ENCODE peak calls at places on chromosomes 13 and 19, in five cellular contexts. H, Q, P, Z and T are unnamed samples.

GRCh38 chr13:51636349-51636890 is 52.2 kb downstream of the WDFY2 start:
- DNase-seq in Q (no peak), H (no peak), Z (no peak), P (no peak), T (no peak)

GRCh38 chr19:42191855-42192254 is 25.6 kb downstream of the DEDD2 start:
- DNase-seq in Q (peak), Z (peak), P (no peak), H (peak), T (peak)

GRCh38 chr19:4717191-4717965 is 6.3 kb downstream of the DPP9 start:
- DNase-seq in P (no peak), H (no peak), Q (no peak), Z (no peak), T (no peak)

GRCh38 chr13:25753976-25754375 is 297.8 kb downstream of the SHISA2 start:
- DNase-seq in H (no peak), P (no peak), Q (no peak), Z (no peak), T (no peak)

GRCh38 chr19:14089662-14090508 is 666 bp downstream of the SAMD1 start:
- DNase-seq in Q (peak), P (no peak), H (no peak), Z (no peak), T (no peak)

GRCh38 chr19:23273022-23273593 is 22.9 kb upstream of the ZNF724 start:
- DNase-seq in Z (no peak), H (no peak), P (no peak), Q (no peak), T (no peak)

GRCh38 chr19:32580353-32580900 is 563 bp upstream of the PDCD5 start:
- DNase-seq in Q (no peak), Z (no peak), H (no peak), P (no peak), T (no peak)

GRCh38 chr19:37077615-37077928 is 661 bp upstream of the ZNF420 start:
- DNase-seq in Z (no peak), H (no peak), Q (peak), P (no peak), T (no peak)

GRCh38 chr13:108215428-108215827 is at the start of gene LIG4:
- DNase-seq in Z (peak), Q (peak), P (peak), H (peak), T (peak)

GRCh38 chr13:108213946-108214345 is 1.4 kb downstream of the LIG4 start:
- DNase-seq in Q (peak), H (no peak), P (no peak), Z (no peak), T (no peak)

GRCh38 chr13:108218044-108218974 is at the start of gene ABHD13:
- DNase-seq in P (peak), H (peak), Q (peak), Z (peak), T (peak)

GRCh38 chr13:108212901-108213300 is 2.4 kb downstream of the LIG4 start:
- DNase-seq in P (no peak), Z (no peak), H (no peak), Q (no peak), T (no peak)

DNA sequence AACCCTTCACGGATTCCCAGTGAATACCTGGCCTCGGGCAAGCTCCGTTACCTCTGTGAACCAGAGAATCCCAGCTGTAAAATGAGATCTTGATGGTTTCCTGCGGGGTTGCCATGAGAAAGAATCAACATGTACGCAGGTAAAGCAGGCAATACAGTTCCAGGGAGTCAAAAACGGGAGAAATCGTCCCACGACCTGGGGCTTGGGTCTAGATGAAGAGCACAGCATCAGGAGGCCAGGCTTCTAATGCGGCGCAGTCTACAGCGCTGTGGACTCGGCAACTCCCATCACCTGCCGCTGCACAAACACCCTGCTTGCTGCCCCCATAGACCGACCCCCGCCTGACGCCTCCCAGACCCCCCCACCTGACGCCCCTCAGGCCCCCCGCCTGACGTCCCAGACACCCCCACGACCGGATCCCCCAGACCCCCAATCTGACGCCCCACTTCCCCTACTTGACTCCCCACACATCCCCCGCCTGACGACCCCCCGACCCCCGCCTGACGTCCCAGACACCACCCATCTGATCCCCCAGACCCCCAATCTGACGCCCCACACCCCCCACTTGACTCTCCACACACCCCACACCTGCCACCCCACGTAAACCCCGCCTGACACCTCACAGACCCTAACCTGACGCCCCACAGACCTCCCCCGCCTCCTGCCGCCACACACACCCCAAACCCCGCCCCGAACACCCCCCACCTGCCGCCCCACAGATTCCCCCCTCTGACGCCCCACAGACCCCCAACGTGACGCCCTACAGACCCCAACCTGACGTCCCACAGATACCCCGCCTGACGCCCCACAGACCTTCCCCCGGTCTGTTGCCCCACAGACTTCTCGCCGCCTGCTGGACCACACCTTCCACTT is 589 bp downstream of the LIG4 start:
- DNase-seq in H (no peak), Q (no peak), P (no peak), Z (no peak), T (no peak)
- TF ChIP-seq CTCF in H (no peak), Q (no peak), P (no peak), Z (no peak), T (no peak)

DNA sequence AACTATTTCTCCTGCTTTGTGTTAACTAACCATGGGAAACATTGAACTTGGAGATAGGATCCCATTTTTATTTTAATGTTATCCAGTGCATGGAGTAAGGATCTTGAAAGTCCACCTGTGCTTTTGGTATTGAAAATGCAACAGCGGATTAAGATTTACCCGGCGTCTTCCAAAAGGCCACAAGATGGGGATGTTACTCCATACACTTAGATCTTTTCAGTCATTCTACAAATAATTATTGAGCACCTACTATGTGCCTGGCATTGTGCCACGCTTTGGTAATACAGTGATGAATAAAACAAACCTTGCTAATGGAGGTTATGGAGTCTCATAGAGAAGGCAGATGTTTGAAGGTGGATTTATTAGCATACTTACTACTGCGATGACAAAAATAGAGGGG is 56.9 kb downstream of the RFC3 start:
- DNase-seq in P (no peak), Z (no peak), H (no peak), Q (no peak), T (no peak)
- TF ChIP-seq CTCF in P (no peak), Z (no peak), H (peak), Q (peak), T (peak)

DNA sequence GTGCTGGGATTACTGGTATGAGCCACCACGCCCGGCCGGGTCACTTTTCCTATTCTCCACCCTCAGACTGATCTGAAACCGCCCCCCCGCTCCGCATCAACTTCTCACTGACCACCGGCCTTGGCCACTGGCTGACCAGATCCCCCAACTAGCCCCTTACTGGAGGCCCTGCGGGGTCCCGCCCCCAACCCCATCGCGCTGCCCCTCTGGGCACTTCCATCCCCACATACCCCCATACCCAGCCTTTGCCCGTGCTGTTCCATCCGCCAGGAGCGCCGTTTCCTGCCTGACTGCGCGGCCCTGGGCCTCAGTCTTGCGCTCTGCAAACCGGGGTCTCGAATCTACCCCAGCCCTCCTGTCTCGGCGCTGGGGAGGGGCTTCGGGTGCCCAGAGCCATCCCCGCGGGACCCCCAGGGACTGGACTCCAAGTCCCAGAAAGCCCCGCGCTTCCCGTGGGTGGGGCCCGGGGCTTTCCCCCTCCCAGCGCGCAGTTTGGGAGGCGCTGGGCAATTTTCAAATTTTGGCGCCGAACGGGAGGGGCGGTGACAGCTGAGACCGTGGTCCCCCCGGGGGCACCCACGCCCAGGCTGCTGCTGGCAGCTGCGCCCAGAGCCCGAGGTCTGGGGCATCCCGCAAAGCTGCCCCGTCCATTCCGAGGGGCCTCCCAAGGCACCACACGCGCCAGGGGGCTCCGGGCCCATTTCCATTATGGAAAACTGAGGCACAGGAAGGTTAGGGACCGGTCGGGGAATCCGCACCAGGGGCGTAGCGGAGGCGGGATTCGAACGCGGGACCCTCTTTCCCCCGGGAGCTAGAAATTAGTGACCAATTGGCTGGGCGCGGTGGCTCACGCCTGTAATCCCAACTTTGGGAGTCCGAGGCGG is 5.2 kb upstream of the LMNB2 start:
- DNase-seq in P (no peak), Z (no peak), H (no peak), Q (peak), T (no peak)
- TF ChIP-seq CTCF in P (peak), Z (no peak), H (peak), Q (peak), T (no peak)

GRCh38 chr13:29260684-29261083 is 334.8 kb downstream of the SLC7A1 start:
- DNase-seq in Z (no peak), Q (no peak), P (no peak), H (no peak), T (no peak)
- TF ChIP-seq CTCF in Z (no peak), Q (peak), P (no peak), H (no peak), T (peak)

DNA sequence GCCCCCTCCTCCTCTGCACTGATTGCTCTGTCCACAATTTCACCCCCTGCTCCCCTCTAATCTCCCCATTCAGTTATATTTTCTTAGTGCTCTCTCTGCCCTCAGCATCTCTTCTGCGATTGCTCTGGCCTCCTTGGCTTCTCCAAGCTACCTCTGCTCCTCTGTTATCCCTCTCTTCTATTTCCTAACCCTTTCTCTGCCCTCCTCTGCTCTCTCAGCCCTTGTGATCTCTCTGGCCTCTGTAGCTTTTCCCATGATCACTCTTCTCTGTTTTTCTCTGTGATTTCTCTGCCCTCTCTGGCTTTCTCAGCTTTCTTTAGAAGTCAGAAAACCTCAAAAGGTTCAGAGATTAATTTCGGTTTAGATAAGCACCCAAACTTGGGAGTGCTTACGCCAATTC is 795.1 kb downstream of the DIAPH3 start:
- DNase-seq in P (no peak), Z (no peak), H (no peak), Q (no peak), T (no peak)
- TF ChIP-seq CTCF in P (no peak), Z (no peak), H (no peak), Q (no peak), T (no peak)

GRCh38 chr13:23321534-23322241 is 111.8 kb downstream of the SACS start:
- DNase-seq in Z (peak), Q (peak), H (peak), P (peak), T (peak)

GRCh38 chr13:23322353-23323336 is 110.9 kb downstream of the SACS start:
- DNase-seq in Q (no peak), P (no peak), Z (no peak), H (no peak), T (no peak)

GRCh38 chr13:23325191-23325590 is 108.3 kb downstream of the SACS start:
- DNase-seq in P (no peak), H (no peak), Z (no peak), Q (no peak), T (no peak)

GRCh38 chr13:23320926-23321533 is 112.5 kb downstream of the SACS start:
- DNase-seq in P (no peak), H (no peak), Q (no peak), Z (no peak), T (no peak)

GRCh38 chr13:23323946-23324709 is 109.4 kb downstream of the SACS start:
- DNase-seq in Q (peak), P (no peak), Z (no peak), H (no peak), T (no peak)
- TF ChIP-seq CTCF in Q (no peak), P (no peak), Z (no peak), H (no peak), T (no peak)

GRCh38 chr19:43311706-43312105 is 41.8 kb upstream of the CD177 start:
- DNase-seq in H (no peak), Z (no peak), Q (peak), P (no peak), T (no peak)

GRCh38 chr19:43310221-43310620 is 40.9 kb upstream of the PSG9 start:
- DNase-seq in P (no peak), H (no peak), Q (no peak), Z (no peak), T (no peak)

GRCh38 chr19:43313711-43314495 is 39.6 kb upstream of the CD177 start:
- DNase-seq in Q (no peak), Z (no peak), H (no peak), P (no peak), T (no peak)

GRCh38 chr19:43308244-43308815 is 39.0 kb upstream of the PSG9 start:
- DNase-seq in Z (no peak), Q (no peak), H (no peak), P (no peak), T (no peak)

DNA sequence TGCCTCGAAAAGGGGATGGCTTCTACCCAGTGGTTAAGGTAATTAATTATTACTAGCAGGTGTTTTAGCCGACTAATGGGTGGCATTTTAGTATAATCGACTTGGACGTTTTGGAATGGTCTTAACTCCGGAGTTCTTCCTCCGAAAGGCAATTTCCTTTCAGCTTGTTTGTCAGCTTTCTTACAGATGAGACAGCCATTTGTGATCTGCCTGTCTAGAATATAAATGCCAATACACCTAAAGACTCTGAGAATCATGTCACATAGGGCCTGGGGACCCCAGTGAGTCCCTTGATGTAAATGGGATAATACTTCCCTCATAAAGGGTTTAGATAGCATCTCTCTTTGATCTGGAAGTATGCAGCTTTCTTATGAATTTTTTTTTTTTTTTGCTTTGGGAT is 41.9 kb upstream of the PSG9 start:
- DNase-seq in Z (no peak), Q (no peak), P (no peak), H (no peak), T (no peak)
- TF ChIP-seq CTCF in Z (no peak), Q (no peak), P (no peak), H (no peak), T (no peak)

GRCh38 chr19:3250675-3251074 is 26.2 kb downstream of the CELF5 start:
- DNase-seq in Z (no peak), H (no peak), P (no peak), Q (no peak), T (no peak)
- TF ChIP-seq CTCF in Z (no peak), H (peak), P (peak), Q (peak), T (peak)

GRCh38 chr13:77176350-77176749 is 149.4 kb upstream of the FBXL3 start:
- DNase-seq in P (peak), Z (no peak), H (peak), Q (peak), T (no peak)

GRCh38 chr13:77177646-77178045 is 149.2 kb downstream of the MYCBP2 start:
- DNase-seq in H (no peak), Q (no peak), P (no peak), Z (no peak), T (no peak)

GRCh38 chr13:77185721-77186120 is 141.2 kb downstream of the MYCBP2 start:
- DNase-seq in P (no peak), H (no peak), Q (no peak), Z (no peak), T (no peak)

GRCh38 chr13:77184455-77184854 is 142.4 kb downstream of the MYCBP2 start:
- DNase-seq in Q (no peak), Z (no peak), H (no peak), P (no peak), T (no peak)

DNA sequence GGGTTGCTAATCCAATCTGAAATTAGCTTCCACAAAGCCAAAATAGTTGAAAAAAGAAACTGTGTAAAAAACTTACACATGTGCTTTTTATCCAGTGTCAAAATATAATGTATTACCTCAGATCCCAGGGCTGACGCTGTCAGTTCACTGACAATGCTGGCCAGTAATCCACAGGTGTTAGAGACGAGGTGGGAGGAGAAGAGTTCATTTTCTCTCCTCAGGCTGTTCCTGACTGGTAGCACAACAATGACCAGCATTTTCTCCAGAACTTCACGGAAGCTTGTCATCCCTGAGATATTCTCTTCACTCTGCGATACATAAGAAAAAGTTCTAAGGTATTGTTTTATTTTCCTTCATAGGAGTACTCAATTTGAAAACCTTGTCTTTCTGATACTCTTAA is 146.9 kb downstream of the MYCBP2 start:
- DNase-seq in Z (no peak), P (no peak), Q (no peak), H (no peak), T (no peak)
- TF ChIP-seq CTCF in Z (no peak), P (no peak), Q (no peak), H (no peak), T (no peak)

GRCh38 chr13:99766641-99767045 is 204.9 kb downstream of the ZIC5 start:
- DNase-seq in Q (no peak), H (no peak), Z (no peak), P (no peak), T (no peak)
- TF ChIP-seq CTCF in Q (peak), H (no peak), Z (no peak), P (no peak), T (no peak)